ENCODE peak calls at places on chromosomes 1 and 21, in five cellular contexts. I, T, G, J and Z are unnamed samples.
A peak's percentile ranks its signal among the peaks of the same experiment; 100 is the strongest.

GRCh38 chr1:19209439-19209989 is 552 bp downstream of the UBR4 start:
- DNase-seq in G (peak; percentile 41), T (no peak), J (peak; percentile 49), I (no peak), Z (peak; percentile 41)

GRCh38 chr1:37474051-37474696 is at the start of gene ZC3H12A:
- DNase-seq in G (peak; percentile 71), I (peak; percentile 78), J (peak; percentile 96), T (peak; percentile 83), Z (peak; percentile 93)

GRCh38 chr1:171623651-171624331 is 1.7 kb downstream of the MYOCOS start:
- DNase-seq in I (no peak), G (no peak), T (no peak), J (no peak), Z (no peak)

GRCh38 chr1:56461158-56462127 is 117.9 kb downstream of the PLPP3 start:
- DNase-seq in T (peak; percentile 16), G (no peak), J (no peak), I (no peak), Z (no peak)

GRCh38 chr21:32532636-32533035 is 52.7 kb downstream of the TCP10L start:
- DNase-seq in G (no peak), J (no peak), T (no peak), I (no peak), Z (no peak)

GRCh38 chr1:232271991-232272589 is 357.8 kb downstream of the SIPA1L2 start:
- DNase-seq in T (no peak), J (no peak), G (peak; percentile 15), I (no peak), Z (no peak)

GRCh38 chr1:40620586-40620985 is 44.9 kb downstream of the RIMS3 start:
- DNase-seq in G (no peak), I (no peak), T (no peak), J (no peak), Z (no peak)

GRCh38 chr1:228142616-228143203 is 2.6 kb downstream of the GUK1 start:
- DNase-seq in I (peak; percentile 37), T (no peak), G (no peak), J (no peak), Z (no peak)

GRCh38 chr1:24975391-24975790 is 45.3 kb upstream of the RUNX3 start:
- DNase-seq in T (no peak), I (no peak), G (no peak), J (no peak), Z (no peak)

GRCh38 chr1:1286313-1287261 is 6.4 kb downstream of the SCNN1D start:
- DNase-seq in T (peak; percentile 13), G (no peak), J (no peak), I (no peak), Z (no peak)

GRCh38 chr21:46188226-46189212 is 4.3 kb upstream of the SPATC1L start:
- DNase-seq in I (no peak), J (no peak), G (peak; percentile 52), T (no peak), Z (peak; percentile 53)

GRCh38 chr1:116506132-116507004 is 64.5 kb downstream of the CD58 start:
- DNase-seq in G (no peak), T (no peak), I (no peak), J (no peak), Z (no peak)

GRCh38 chr1:70071597-70071996 is 133.8 kb downstream of the LRRC40 start:
- DNase-seq in T (no peak), G (no peak), J (no peak), I (no peak), Z (peak; percentile 7)

GRCh38 chr21:34180826-34181359 is 107.5 kb downstream of the MRPS6 start:
- DNase-seq in J (no peak), I (peak; percentile 19), G (no peak), T (no peak), Z (no peak)

GRCh38 chr1:165075725-165076370 is 280.7 kb downstream of the LMX1A start:
- DNase-seq in J (no peak), G (peak; percentile 16), I (no peak), T (peak; percentile 48), Z (peak; percentile 46)

GRCh38 chr1:211476200-211476849 is 15.6 kb downstream of the RD3 start:
- DNase-seq in G (peak; percentile 78), J (peak; percentile 78), T (peak; percentile 78), I (peak; percentile 22), Z (peak; percentile 93)

GRCh38 chr1:111463029-111463683 is 10.6 kb upstream of the C1orf162 start:
- DNase-seq in G (no peak), I (no peak), T (no peak), J (no peak), Z (peak; percentile 46)

GRCh38 chr21:45901061-45901690 is 80.4 kb upstream of the COL6A1 start:
- DNase-seq in T (no peak), G (no peak), I (no peak), J (no peak), Z (no peak)

GRCh38 chr1:109790735-109791494 is 27.2 kb upstream of the EPS8L3 start:
- DNase-seq in T (peak; percentile 53), G (no peak), J (peak; percentile 60), I (no peak), Z (no peak)

GRCh38 chr1:2224621-2225020 is 3.5 kb upstream of the SKI start:
- DNase-seq in T (no peak), I (no peak), J (no peak), G (no peak), Z (no peak)

GRCh38 chr1:41487729-41488598 is 3.5 kb upstream of the EDN2 start:
- DNase-seq in T (no peak), J (no peak), G (no peak), I (no peak), Z (no peak)

GRCh38 chr1:16926491-16927195 is 4.9 kb downstream of the CROCC start:
- DNase-seq in G (no peak), I (peak; percentile 71), J (no peak), T (no peak), Z (no peak)

GRCh38 chr1:198220428-198220827 is 63.6 kb downstream of the NEK7 start:
- DNase-seq in G (peak; percentile 95), I (no peak), J (no peak), T (no peak), Z (peak; percentile 97)

GRCh38 chr1:157399984-157400382 is 152.3 kb downstream of the FCRL5 start:
- DNase-seq in G (no peak), J (no peak), I (no peak), T (no peak), Z (peak; percentile 21)

GRCh38 chr21:36976882-36977651 is 10.6 kb upstream of the HLCS start:
- DNase-seq in T (peak; percentile 33), J (peak; percentile 17), I (no peak), G (peak; percentile 72), Z (peak; percentile 76)

GRCh38 chr21:44696572-44696971 is 400 bp upstream of the KRTAP10-12 start:
- DNase-seq in I (no peak), J (no peak), G (no peak), T (no peak), Z (no peak)

GRCh38 chr1:27598902-27599528 is 4.9 kb downstream of the AHDC1 start:
- DNase-seq in T (no peak), G (peak; percentile 67), I (peak; percentile 54), J (peak; percentile 48), Z (peak; percentile 35)

GRCh38 chr1:169107673-169108160 is 1.2 kb downstream of the ATP1B1 start:
- DNase-seq in T (no peak), G (peak; percentile 60), J (no peak), I (peak; percentile 32), Z (peak; percentile 54)

GRCh38 chr1:174999926-175000696 is at the start of gene CACYBP:
- DNase-seq in I (peak; percentile 40), T (no peak), G (peak; percentile 28), J (no peak), Z (peak; percentile 51)

GRCh38 chr1:93365813-93366212 is 20.1 kb downstream of the DR1 start:
- DNase-seq in J (no peak), T (no peak), G (no peak), I (no peak), Z (no peak)